ENCODE peak calls at places on chromosomes 11 and 22, in four cellular contexts. One of them, this sample, is unnamed.
A peak's percentile ranks its signal among the peaks of the same experiment; 100 is the strongest.

GRCh38 chr11:6523253-6523652 is 26.2 kb downstream of the DNHD1 start:
- DNase-seq in WTC11: no peak
- DNase-seq in HepG2: no peak
- DNase-seq in GM12878: no peak
- DNase-seq in this sample: no peak

GRCh38 chr11:123505546-123506299 is 75.7 kb downstream of the GRAMD1B start:
- DNase-seq in HepG2: no peak
- DNase-seq in WTC11: peak; percentile 67
- DNase-seq in GM12878: no peak
- DNase-seq in this sample: no peak

GRCh38 chr11:15288801-15289342 is 174.1 kb downstream of the INSC start:
- DNase-seq in GM12878: no peak
- DNase-seq in HepG2: no peak
- DNase-seq in WTC11: no peak
- DNase-seq in this sample: no peak

GRCh38 chr11:62497132-62497915 is 49.3 kb downstream of the AHNAK start:
- DNase-seq in WTC11: peak; percentile 43
- DNase-seq in HepG2: peak; percentile 86
- DNase-seq in GM12878: peak; percentile 13
- DNase-seq in this sample: peak; percentile 27

GRCh38 chr22:42202669-42203068 is 67.8 kb downstream of the TCF20 start:
- DNase-seq in WTC11: no peak
- DNase-seq in HepG2: no peak
- DNase-seq in GM12878: no peak
- DNase-seq in this sample: no peak

GRCh38 chr11:10382518-10382917 is 72.5 kb upstream of the AMPD3 start:
- DNase-seq in GM12878: no peak
- DNase-seq in WTC11: peak; percentile 33
- DNase-seq in HepG2: no peak
- DNase-seq in this sample: peak; percentile 70

GRCh38 chr22:28328751-28329150 is 350.9 kb downstream of the TTC28 start:
- DNase-seq in WTC11: no peak
- DNase-seq in HepG2: no peak
- DNase-seq in GM12878: no peak
- DNase-seq in this sample: no peak

GRCh38 chr11:61917043-61917356 is 366 bp downstream of the RAB3IL1 start:
- DNase-seq in GM12878: no peak
- DNase-seq in WTC11: no peak
- DNase-seq in HepG2: no peak
- DNase-seq in this sample: no peak

GRCh38 chr11:16226245-16226644 is 130.1 kb downstream of the SOX6 start:
- DNase-seq in HepG2: peak; percentile 56
- DNase-seq in WTC11: no peak
- DNase-seq in GM12878: no peak
- DNase-seq in this sample: no peak

GRCh38 chr22:20319041-20319744 is 667 bp downstream of the DGCR6L start:
- DNase-seq in HepG2: no peak
- DNase-seq in WTC11: peak; percentile 38
- DNase-seq in GM12878: no peak
- DNase-seq in this sample: peak; percentile 87

GRCh38 chr11:130523609-130524008 is 75.2 kb downstream of the ADAMTS15 start:
- DNase-seq in WTC11: no peak
- DNase-seq in HepG2: no peak
- DNase-seq in GM12878: no peak
- DNase-seq in this sample: no peak

GRCh38 chr11:94739331-94739730 is 28.8 kb upstream of the AMOTL1 start:
- DNase-seq in GM12878: no peak
- DNase-seq in WTC11: no peak
- DNase-seq in HepG2: no peak
- DNase-seq in this sample: no peak

GRCh38 chr11:1695548-1696108 is 1.4 kb upstream of the KRTAP5-6 start:
- DNase-seq in GM12878: no peak
- DNase-seq in HepG2: no peak
- DNase-seq in WTC11: no peak
- DNase-seq in this sample: no peak

GRCh38 chr11:113675565-113675964 is 30.5 kb downstream of the TMPRSS5 start:
- DNase-seq in WTC11: no peak
- DNase-seq in GM12878: no peak
- DNase-seq in HepG2: no peak
- DNase-seq in this sample: no peak

GRCh38 chr11:118628031-118628430 is 20.6 kb downstream of the PHLDB1 start:
- DNase-seq in HepG2: no peak
- DNase-seq in WTC11: no peak
- DNase-seq in GM12878: no peak
- DNase-seq in this sample: no peak

GRCh38 chr22:33864723-33865130 is 55.5 kb downstream of the LARGE1 start:
- DNase-seq in HepG2: peak; percentile 63
- DNase-seq in WTC11: no peak
- DNase-seq in GM12878: no peak
- DNase-seq in this sample: no peak

GRCh38 chr11:92830382-92831148 is 138.9 kb upstream of the MTNR1B start:
- DNase-seq in HepG2: no peak
- DNase-seq in WTC11: no peak
- DNase-seq in GM12878: no peak
- DNase-seq in this sample: no peak

GRCh38 chr22:21707677-21708076 is 27.9 kb downstream of the YPEL1 start:
- DNase-seq in GM12878: no peak
- DNase-seq in HepG2: no peak
- DNase-seq in WTC11: no peak
- DNase-seq in this sample: no peak
- TF ChIP-seq TCF7 in GM12878: no peak
- TF ChIP-seq TCF7 in HepG2: no peak
- TF ChIP-seq TCF7 in WTC11: no peak
- TF ChIP-seq TCF7 in this sample: no peak

GRCh38 chr11:125090816-125091215 is 20.6 kb downstream of the TMEM218 start:
- DNase-seq in WTC11: no peak
- DNase-seq in HepG2: no peak
- DNase-seq in GM12878: no peak
- DNase-seq in this sample: no peak

GRCh38 chr11:125092669-125093068 is 18.8 kb downstream of the TMEM218 start:
- DNase-seq in GM12878: no peak
- DNase-seq in WTC11: no peak
- DNase-seq in HepG2: no peak
- DNase-seq in this sample: no peak

GRCh38 chr11:125093502-125093901 is 17.9 kb downstream of the TMEM218 start:
- DNase-seq in GM12878: no peak
- DNase-seq in HepG2: no peak
- DNase-seq in WTC11: no peak
- DNase-seq in this sample: no peak

GRCh38 chr11:125091877-125092664 is 19.4 kb downstream of the TMEM218 start:
- DNase-seq in HepG2: no peak
- DNase-seq in WTC11: no peak
- DNase-seq in GM12878: no peak
- DNase-seq in this sample: no peak

DNA sequence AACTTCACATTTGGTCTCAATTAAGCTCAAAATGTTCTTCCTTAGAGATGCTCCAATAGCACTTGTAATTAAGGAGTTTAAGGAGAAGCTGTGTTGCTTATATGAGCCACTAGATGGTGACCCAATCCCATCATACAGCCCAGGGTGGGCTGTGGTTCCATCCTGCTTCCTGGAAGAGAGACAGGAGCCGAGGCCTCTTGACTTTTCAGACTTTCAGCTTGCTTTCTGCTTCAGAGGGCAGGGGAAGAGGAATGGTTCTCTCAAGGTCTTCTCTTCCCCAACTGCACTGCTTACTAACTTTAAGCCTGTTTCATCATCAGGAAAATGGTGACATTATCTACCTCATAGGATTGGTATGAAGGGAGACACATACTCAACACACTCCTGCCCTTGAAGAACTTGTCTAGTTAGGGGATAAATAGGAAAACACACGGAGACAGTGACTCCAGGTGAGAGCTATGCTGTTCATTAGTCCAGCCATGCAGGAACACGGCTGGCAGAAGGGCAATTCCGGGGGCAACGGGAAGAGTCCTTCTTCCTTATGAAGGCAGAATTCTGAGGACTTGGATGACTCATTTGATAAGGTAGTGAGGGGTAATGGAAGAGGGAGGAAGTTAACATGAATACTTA is 20.1 kb downstream of the TMEM218 start:
- DNase-seq in HepG2: peak; percentile 47
- DNase-seq in WTC11: peak; percentile 58
- DNase-seq in GM12878: no peak
- DNase-seq in this sample: peak; percentile 72
- TF ChIP-seq TCF7 in HepG2: no peak
- TF ChIP-seq TCF7 in WTC11: no peak
- TF ChIP-seq TCF7 in GM12878: no peak
- TF ChIP-seq TCF7 in this sample: no peak

GRCh38 chr11:12693485-12694181 is 19.4 kb downstream of the TEAD1 start:
- DNase-seq in HepG2: peak; percentile 48
- DNase-seq in WTC11: no peak
- DNase-seq in GM12878: no peak
- DNase-seq in this sample: no peak
- TF ChIP-seq TCF7 in HepG2: no peak
- TF ChIP-seq TCF7 in WTC11: no peak
- TF ChIP-seq TCF7 in GM12878: no peak
- TF ChIP-seq TCF7 in this sample: no peak

GRCh38 chr11:78657968-78658839 is 83.5 kb upstream of the NARS2 start:
- DNase-seq in HepG2: no peak
- DNase-seq in WTC11: no peak
- DNase-seq in GM12878: no peak
- DNase-seq in this sample: no peak

GRCh38 chr11:78662811-78663210 is 88.1 kb upstream of the NARS2 start:
- DNase-seq in GM12878: no peak
- DNase-seq in WTC11: no peak
- DNase-seq in HepG2: no peak
- DNase-seq in this sample: no peak

GRCh38 chr11:78659326-78660319 is 85.0 kb upstream of the NARS2 start:
- DNase-seq in GM12878: no peak
- DNase-seq in HepG2: no peak
- DNase-seq in WTC11: no peak
- DNase-seq in this sample: no peak

GRCh38 chr11:78657441-78657840 is 82.8 kb upstream of the NARS2 start:
- DNase-seq in HepG2: no peak
- DNase-seq in WTC11: no peak
- DNase-seq in GM12878: no peak
- DNase-seq in this sample: no peak

DNA sequence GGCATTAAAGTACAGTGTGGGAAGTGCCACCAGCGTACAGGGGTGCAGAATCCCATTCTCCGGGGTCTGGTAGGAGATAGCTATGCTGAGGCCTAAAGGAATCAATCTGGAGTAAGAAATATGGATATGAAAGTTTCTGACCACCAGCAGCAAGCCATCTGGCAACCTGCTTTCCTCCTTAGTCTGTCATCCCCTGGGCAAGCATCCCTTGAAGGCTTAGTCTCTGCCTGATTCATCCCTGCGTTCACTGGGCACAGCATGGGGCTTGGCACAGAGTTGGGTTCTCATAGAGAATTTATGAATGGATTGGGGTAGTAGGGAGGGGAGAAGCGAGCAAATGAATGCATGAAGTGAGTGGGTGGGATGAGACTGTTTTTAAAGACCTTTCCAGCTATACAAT is 85.8 kb upstream of the NARS2 start:
- DNase-seq in WTC11: no peak
- DNase-seq in GM12878: no peak
- DNase-seq in HepG2: no peak
- DNase-seq in this sample: no peak
- TF ChIP-seq TCF7 in WTC11: no peak
- TF ChIP-seq TCF7 in GM12878: no peak
- TF ChIP-seq TCF7 in HepG2: no peak
- TF ChIP-seq TCF7 in this sample: no peak

DNA sequence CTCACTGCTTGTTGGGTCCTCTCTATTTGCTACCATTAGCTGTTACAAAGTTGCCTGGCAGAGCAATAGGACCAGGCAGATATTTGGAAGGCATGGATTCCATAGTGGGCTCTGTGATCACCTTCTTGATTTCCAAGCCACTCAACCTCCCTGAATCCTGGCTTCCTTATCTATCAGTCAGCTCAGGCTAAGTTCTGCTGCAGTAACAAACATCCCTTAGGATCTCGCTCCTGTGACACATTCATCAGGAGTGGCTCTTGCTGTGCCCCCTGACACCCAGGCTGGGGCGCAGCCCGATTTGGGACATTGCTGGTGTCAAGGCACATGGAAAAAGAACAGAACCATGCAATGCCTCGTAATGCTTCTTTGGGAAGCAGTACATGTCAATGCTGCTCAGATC is 503.9 kb downstream of the TBC1D22A start:
- DNase-seq in HepG2: no peak
- DNase-seq in GM12878: no peak
- DNase-seq in WTC11: no peak
- DNase-seq in this sample: no peak
- TF ChIP-seq TCF7 in HepG2: no peak
- TF ChIP-seq TCF7 in GM12878: no peak
- TF ChIP-seq TCF7 in WTC11: no peak
- TF ChIP-seq TCF7 in this sample: no peak

GRCh38 chr22:30044369-30044768 is 35.9 kb upstream of the HORMAD2 start:
- DNase-seq in HepG2: peak; percentile 34
- DNase-seq in WTC11: no peak
- DNase-seq in GM12878: no peak
- DNase-seq in this sample: no peak
- TF ChIP-seq TCF7 in HepG2: no peak
- TF ChIP-seq TCF7 in WTC11: no peak
- TF ChIP-seq TCF7 in GM12878: no peak
- TF ChIP-seq TCF7 in this sample: no peak

GRCh38 chr11:112289588-112290461 is 29.2 kb upstream of the PLET1 start:
- DNase-seq in HepG2: peak; percentile 21
- DNase-seq in WTC11: peak; percentile 87
- DNase-seq in GM12878: no peak
- DNase-seq in this sample: peak; percentile 92
- TF ChIP-seq TCF7 in HepG2: no peak
- TF ChIP-seq TCF7 in WTC11: no peak
- TF ChIP-seq TCF7 in GM12878: no peak
- TF ChIP-seq TCF7 in this sample: no peak

DNA sequence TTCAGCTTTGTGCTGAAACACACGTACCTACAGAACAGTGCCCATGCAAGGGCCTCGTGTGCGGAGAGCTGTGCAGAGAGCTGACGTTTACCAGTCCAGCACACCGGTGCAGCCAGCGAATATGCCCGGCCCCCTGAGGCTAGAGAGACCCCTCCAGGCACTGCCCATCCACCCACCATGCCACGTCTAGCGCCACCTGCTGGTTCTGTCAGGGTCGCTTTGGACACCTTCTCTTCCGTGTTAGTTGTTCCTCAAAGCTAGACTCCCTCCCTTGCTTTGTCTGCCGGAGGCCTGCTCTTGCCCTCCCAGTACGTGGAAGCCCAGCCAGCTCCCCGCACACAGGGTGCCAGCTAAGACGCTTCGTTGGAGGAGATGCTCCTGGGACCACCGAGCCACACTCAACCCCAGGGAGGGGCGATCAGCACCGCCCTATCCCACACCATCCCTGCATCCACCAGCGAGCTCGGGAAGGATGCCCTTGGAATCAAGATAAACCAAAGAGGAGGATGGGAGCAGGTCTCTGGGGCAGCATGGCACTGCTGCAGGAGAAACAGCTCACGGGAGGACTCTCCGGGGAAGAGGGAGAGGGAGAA is 43.4 kb downstream of the CPT1A start:
- DNase-seq in GM12878: no peak
- DNase-seq in HepG2: peak; percentile 12
- DNase-seq in WTC11: peak; percentile 81
- DNase-seq in this sample: peak; percentile 59
- TF ChIP-seq TCF7 in GM12878: no peak
- TF ChIP-seq TCF7 in HepG2: no peak
- TF ChIP-seq TCF7 in WTC11: no peak
- TF ChIP-seq TCF7 in this sample: no peak

GRCh38 chr11:34052608-34053160 is 1.2 kb downstream of the CAPRIN1 start:
- DNase-seq in HepG2: no peak
- DNase-seq in GM12878: no peak
- DNase-seq in WTC11: no peak
- DNase-seq in this sample: peak; percentile 55
- TF ChIP-seq TCF7 in HepG2: no peak
- TF ChIP-seq TCF7 in GM12878: no peak
- TF ChIP-seq TCF7 in WTC11: no peak
- TF ChIP-seq TCF7 in this sample: no peak

GRCh38 chr22:49962751-49963646 is 2.4 kb downstream of the PIM3 start:
- DNase-seq in WTC11: peak; percentile 19
- DNase-seq in GM12878: no peak
- DNase-seq in HepG2: no peak
- DNase-seq in this sample: no peak
- TF ChIP-seq TCF7 in WTC11: no peak
- TF ChIP-seq TCF7 in GM12878: no peak
- TF ChIP-seq TCF7 in HepG2: no peak
- TF ChIP-seq TCF7 in this sample: no peak

This sample was measured in K562.